ENCODE peak calls at places on chromosomes 2 and 18, in five cellular contexts. U, T, Z, Q and J are unnamed samples.

GRCh38 chr2:233186851-233187250 is 64.6 kb upstream of the ATG16L1 start:
- DNase-seq in Z (no peak), Q (no peak), U (no peak), T (no peak), J (no peak)

GRCh38 chr2:127067620-127068350 is 39.2 kb downstream of the BIN1 start:
- DNase-seq in Q (peak), T (peak), Z (peak), U (peak), J (peak)

GRCh38 chr18:43061816-43062215 is 53.7 kb downstream of the RIT2 start:
- DNase-seq in U (no peak), T (no peak), Z (no peak), Q (no peak), J (no peak)

GRCh38 chr2:165563468-165564225 is 94.1 kb downstream of the CSRNP3 start:
- DNase-seq in T (no peak), Q (no peak), Z (no peak), U (no peak), J (no peak)

GRCh38 chr2:207475546-207475945 is 54.2 kb upstream of the CREB1 start:
- DNase-seq in Q (no peak), U (no peak), T (no peak), Z (no peak), J (no peak)

GRCh38 chr2:160747771-160748170 is 254.2 kb upstream of the RBMS1 start:
- DNase-seq in T (no peak), U (no peak), Z (peak), Q (no peak), J (no peak)

GRCh38 chr2:238133499-238134392 is 4.7 kb upstream of the KLHL30 start:
- DNase-seq in Z (peak), T (no peak), Q (no peak), U (no peak), J (no peak)

GRCh38 chr2:240438810-240439697 is 3.6 kb downstream of the GPC1 start:
- DNase-seq in Q (no peak), Z (no peak), U (no peak), T (no peak), J (no peak)

GRCh38 chr2:24981742-24982141 is 10.0 kb upstream of the DNAJC27 start:
- DNase-seq in Z (no peak), T (no peak), Q (no peak), U (no peak), J (no peak)

GRCh38 chr2:172086349-172087190 is 1.3 kb downstream of the DLX1 start:
- DNase-seq in Q (no peak), Z (no peak), U (peak), T (peak), J (no peak)

GRCh38 chr2:18790465-18791171 is 201.2 kb upstream of the NT5C1B start:
- DNase-seq in Z (no peak), U (no peak), Q (no peak), T (no peak), J (no peak)

GRCh38 chr18:7084080-7084765 is 33.4 kb downstream of the LAMA1 start:
- DNase-seq in Z (no peak), U (no peak), Q (no peak), T (no peak), J (no peak)

GRCh38 chr2:44707945-44708645 is 233.4 kb upstream of the SIX3 start:
- DNase-seq in Z (no peak), T (no peak), Q (peak), U (no peak), J (peak)

GRCh38 chr2:20539776-20540586 is 93.1 kb downstream of the RHOB start:
- DNase-seq in U (no peak), T (no peak), Q (no peak), Z (no peak), J (no peak)

GRCh38 chr2:43129676-43130547 is 96.5 kb downstream of the ZFP36L2 start:
- DNase-seq in U (peak), Q (no peak), Z (no peak), T (no peak), J (peak)

GRCh38 chr2:176001281-176001902 is 675 bp downstream of the LNPK start:
- DNase-seq in T (peak), Q (peak), Z (peak), U (peak), J (peak)

GRCh38 chr2:240990266-240990529 is 8.2 kb upstream of the SNED1 start:
- DNase-seq in T (no peak), Q (no peak), Z (no peak), U (no peak), J (no peak)

GRCh38 chr18:55458456-55459238 is 129.3 kb downstream of the TCF4 start:
- DNase-seq in T (no peak), Q (no peak), U (no peak), Z (no peak), J (no peak)

GRCh38 chr18:11494093-11494492 is 115.3 kb upstream of the SLC35G4 start:
- DNase-seq in Q (no peak), Z (no peak), U (no peak), T (no peak), J (no peak)